ENCODE peak calls at places on chromosomes 2 and 18, in five cellular contexts. A, C, E, Y and N are unnamed samples.

GRCh38 chr2:156320491-156320896 is 12.0 kb downstream of the NR4A2 start:
- DNase-seq in E (peak; percentile 43), C (no peak), Y (no peak), A (no peak), N (peak; percentile 58)

GRCh38 chr2:45259547-45260160 is 250.4 kb upstream of the SIX2 start:
- DNase-seq in E (no peak), A (peak; percentile 14), Y (no peak), C (no peak), N (no peak)

GRCh38 chr18:26342646-26343045 is 116.4 kb downstream of the TAF4B start:
- DNase-seq in Y (no peak), A (no peak), E (no peak), C (peak; percentile 47), N (no peak)

GRCh38 chr2:3429068-3429610 is 49.6 kb downstream of the TRAPPC12 start:
- DNase-seq in A (no peak), C (no peak), E (no peak), Y (no peak), N (no peak)

GRCh38 chr18:74916773-74917393 is 292.1 kb downstream of the PTGR3 start:
- DNase-seq in C (no peak), Y (no peak), A (no peak), E (no peak), N (no peak)

GRCh38 chr2:146602856-146603255 is 1242.0 kb upstream of the ACVR2A start:
- DNase-seq in A (no peak), Y (no peak), C (no peak), E (no peak), N (no peak)

GRCh38 chr2:182952741-182953450 is 85.4 kb downstream of the NCKAP1 start:
- DNase-seq in Y (no peak), C (peak; percentile 62), A (no peak), E (no peak), N (no peak)

GRCh38 chr2:48589170-48589767 is 28.4 kb upstream of the GTF2A1L start:
- DNase-seq in C (peak; percentile 19), E (peak; percentile 23), Y (no peak), A (peak; percentile 57), N (no peak)

GRCh38 chr2:1855150-1855549 is 110.8 kb upstream of the PXDN start:
- DNase-seq in A (no peak), E (no peak), C (no peak), Y (no peak), N (no peak)

GRCh38 chr2:62319061-62319460 is 123.1 kb downstream of the B3GNT2 start:
- DNase-seq in C (no peak), Y (no peak), A (no peak), E (no peak), N (no peak)

GRCh38 chr2:30722936-30723725 is 84.1 kb downstream of the CAPN13 start:
- DNase-seq in A (no peak), Y (no peak), E (no peak), C (no peak), N (no peak)

GRCh38 chr18:78732273-78733210 is 247.1 kb upstream of the SALL3 start:
- DNase-seq in A (no peak), Y (no peak), E (no peak), C (no peak), N (no peak)

GRCh38 chr2:98761267-98761781 is 30.4 kb upstream of the MGAT4A start:
- DNase-seq in E (no peak), C (peak; percentile 69), A (no peak), Y (no peak), N (no peak)

GRCh38 chr18:72849671-72850070 is 18.1 kb downstream of the NETO1 start:
- DNase-seq in Y (no peak), C (peak; percentile 46), E (no peak), A (no peak), N (no peak)

GRCh38 chr2:726158-726557 is 49.0 kb upstream of the TMEM18 start:
- DNase-seq in E (peak; percentile 57), C (no peak), A (no peak), Y (no peak), N (no peak)

GRCh38 chr2:168189835-168190426 is 57.5 kb downstream of the STK39 start:
- DNase-seq in C (peak; percentile 83), E (no peak), Y (no peak), A (no peak), N (no peak)

GRCh38 chr18:79566841-79567370 is 112.7 kb upstream of the CTDP1 start:
- DNase-seq in C (no peak), A (no peak), E (peak; percentile 10), Y (no peak), N (no peak)

GRCh38 chr2:152037711-152038110 is 61.1 kb downstream of the CACNB4 start:
- DNase-seq in A (no peak), C (no peak), E (no peak), Y (no peak), N (no peak)

GRCh38 chr2:161981679-161982300 is 92.2 kb downstream of the DPP4 start:
- DNase-seq in C (no peak), E (no peak), Y (no peak), A (no peak), N (no peak)

GRCh38 chr2:27182346-27182745 is 29.5 kb upstream of the ATRAID start:
- DNase-seq in C (no peak), E (no peak), A (no peak), Y (no peak), N (no peak)

GRCh38 chr2:200871151-200871550 is 6.7 kb upstream of the CLK1 start:
- DNase-seq in Y (no peak), E (no peak), C (no peak), A (no peak), N (no peak)

GRCh38 chr2:33033524-33034150 is 86.9 kb downstream of the LTBP1 start:
- DNase-seq in Y (no peak), C (peak; percentile 42), A (no peak), E (no peak), N (no peak)

GRCh38 chr2:130135692-130136541 is 6.9 kb upstream of the POTEF start:
- DNase-seq in E (no peak), Y (no peak), A (no peak), C (no peak), N (no peak)

GRCh38 chr18:49762191-49763077 is 50.9 kb downstream of the ACAA2 start:
- DNase-seq in Y (no peak), A (no peak), C (no peak), E (no peak), N (no peak)

GRCh38 chr2:172395503-172395902 is 31.9 kb upstream of the ITGA6 start:
- DNase-seq in E (no peak), C (no peak), Y (no peak), A (no peak), N (no peak)

GRCh38 chr18:9694952-9695495 is 13.1 kb upstream of the RAB31 start:
- DNase-seq in A (no peak), Y (no peak), C (no peak), E (no peak), N (no peak)

GRCh38 chr2:9738718-9739496 is 104.4 kb upstream of the TAF1B start:
- DNase-seq in Y (no peak), C (no peak), A (no peak), E (no peak), N (no peak)

GRCh38 chr2:68436270-68436669 is 30.8 kb downstream of the FBXO48 start:
- DNase-seq in C (no peak), Y (no peak), E (no peak), A (no peak), N (no peak)

GRCh38 chr18:44859751-44860458 is 179.2 kb downstream of the SETBP1 start:
- DNase-seq in Y (no peak), A (peak; percentile 25), C (no peak), E (no peak), N (no peak)

GRCh38 chr18:48947102-48947501 is 3.7 kb downstream of the SMAD7 start:
- DNase-seq in Y (no peak), A (no peak), E (no peak), C (no peak), N (no peak)

GRCh38 chr2:163558286-163559009 is 177.4 kb downstream of the FIGN start:
- DNase-seq in A (no peak), C (no peak), Y (no peak), E (no peak), N (no peak)

GRCh38 chr2:237132799-237133198 is 47.1 kb downstream of the COPS8 start:
- DNase-seq in A (no peak), Y (no peak), E (no peak), C (peak; percentile 36), N (no peak)

GRCh38 chr2:102337012-102337411 is 18.6 kb upstream of the IL18R1 start:
- DNase-seq in Y (no peak), C (no peak), E (no peak), A (no peak), N (no peak)

GRCh38 chr2:235639885-235640284 is 146.0 kb downstream of the AGAP1 start:
- DNase-seq in C (no peak), E (no peak), Y (no peak), A (no peak), N (no peak)
- H3K27ac ChIP-seq in C (no peak overlapping the region), E (no peak overlapping the region), Y (peak overlapping the region; percentile 47), A (peak overlapping the region; percentile 89), N (no peak overlapping the region)

DNA sequence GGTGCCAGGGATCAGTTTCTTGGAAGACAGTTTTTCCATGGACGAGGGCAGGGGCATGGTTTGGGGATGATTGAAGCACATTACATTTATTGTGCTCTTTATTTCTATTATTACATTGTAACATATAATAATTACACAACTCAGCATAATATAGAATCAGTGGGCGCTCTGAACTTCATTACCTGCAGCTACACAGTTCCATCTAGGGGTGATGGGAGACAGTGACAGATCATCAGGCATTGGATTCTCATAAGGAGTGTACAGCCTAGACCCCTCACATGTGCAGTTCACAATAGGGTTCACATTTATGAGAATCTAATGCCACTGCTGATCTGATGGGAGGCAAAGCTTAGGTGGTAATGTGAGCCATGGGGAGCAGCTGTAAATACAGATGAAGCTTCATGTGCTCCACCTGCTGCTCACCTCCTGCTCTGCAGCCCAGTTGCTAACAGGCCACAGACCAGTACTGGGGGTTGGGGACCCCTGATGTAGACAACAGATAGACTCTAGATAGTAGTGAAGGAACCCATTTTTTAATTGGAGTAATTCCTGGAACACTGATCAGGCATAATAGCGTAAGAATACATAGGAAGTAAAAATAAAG is 41.5 kb upstream of the MC4R start:
- DNase-seq in A (no peak), Y (no peak), C (peak; percentile 1), E (no peak), N (no peak)
- TF ChIP-seq CTCF in A (no peak), Y (no peak), C (peak; percentile 29), E (no peak), N (no peak)

DNA sequence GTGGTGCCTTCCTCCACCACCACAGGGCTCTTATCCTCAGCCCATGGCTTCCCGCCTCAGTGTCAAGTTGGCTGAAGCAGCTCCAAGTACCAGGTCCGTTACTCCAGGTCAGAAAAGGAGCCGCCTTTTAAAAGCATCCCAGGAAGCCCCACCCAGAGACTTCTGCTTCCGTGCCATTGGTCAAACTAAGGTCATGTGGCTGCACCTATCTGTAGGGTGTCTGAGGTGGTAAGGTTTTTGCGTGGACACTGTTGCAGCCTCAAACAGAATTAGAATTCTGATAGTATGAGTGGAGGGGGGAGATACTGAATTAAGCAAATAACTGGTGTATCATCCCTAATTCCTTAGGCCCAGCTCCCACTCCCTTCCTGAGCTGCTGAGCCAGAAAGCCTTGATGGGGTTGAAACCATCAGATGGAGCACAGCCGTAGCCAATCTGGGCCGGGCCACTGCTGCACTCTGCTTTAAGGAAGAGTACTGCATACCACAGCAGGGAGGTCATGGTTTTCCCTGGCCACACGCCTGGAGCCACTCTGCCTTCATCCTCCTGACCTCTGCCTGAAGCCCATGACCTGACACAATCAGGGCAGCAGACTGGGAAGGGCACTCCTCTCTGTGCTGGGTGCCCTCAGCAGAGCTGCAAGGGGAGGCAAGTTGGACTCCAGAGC is 8.4 kb downstream of the TMEM247 start:
- DNase-seq in A (peak; percentile 54), C (no peak), Y (peak; percentile 52), E (peak; percentile 58), N (no peak)
- H3K27ac ChIP-seq in A (peak overlapping the region; percentile 82), C (no peak overlapping the region), Y (peak overlapping the region; percentile 41), E (no peak overlapping the region), N (no peak overlapping the region)

GRCh38 chr2:174617120-174617519 is 19.5 kb upstream of the WIPF1 start:
- DNase-seq in E (no peak), Y (no peak), C (no peak), A (no peak), N (no peak)
- TF ChIP-seq CTCF in E (peak; percentile 9), Y (no peak), C (no peak), A (no peak), N (no peak)